ENCODE peak calls at places on chromosomes 12 and 14, in six cellular contexts. One of them, this sample, is unnamed.

GRCh38 chr14:77303417-77304156 is 17.1 kb downstream of the POMT2 start:
- DNase-seq in SJSA1: peak; percentile 77
- DNase-seq in heart left ventricle: no peak
- DNase-seq in hepatocyte: peak; percentile 89
- DNase-seq in fibroblast of lung: peak; percentile 91
- DNase-seq in uterus: no peak
- DNase-seq in this sample: no peak

GRCh38 chr14:41071351-41071750 is 535.3 kb upstream of the LRFN5 start:
- DNase-seq in SJSA1: no peak
- DNase-seq in heart left ventricle: no peak
- DNase-seq in hepatocyte: no peak
- DNase-seq in fibroblast of lung: no peak
- DNase-seq in uterus: no peak
- DNase-seq in this sample: no peak

GRCh38 chr14:103084021-103084919 is at the start of gene LBHD2:
- DNase-seq in SJSA1: no peak
- DNase-seq in heart left ventricle: peak; percentile 5
- DNase-seq in hepatocyte: no peak
- DNase-seq in fibroblast of lung: no peak
- DNase-seq in uterus: no peak
- DNase-seq in this sample: peak; percentile 40

GRCh38 chr12:25972783-25973182 is 14.3 kb downstream of the RASSF8 start:
- DNase-seq in SJSA1: no peak
- DNase-seq in heart left ventricle: no peak
- DNase-seq in hepatocyte: no peak
- DNase-seq in fibroblast of lung: peak; percentile 84
- DNase-seq in uterus: no peak
- DNase-seq in this sample: no peak

GRCh38 chr14:65462411-65462810 is 49.9 kb downstream of the FUT8 start:
- DNase-seq in SJSA1: no peak
- DNase-seq in heart left ventricle: no peak
- DNase-seq in hepatocyte: no peak
- DNase-seq in fibroblast of lung: peak; percentile 11
- DNase-seq in uterus: no peak
- DNase-seq in this sample: no peak

GRCh38 chr14:68139466-68140110 is 320.0 kb downstream of the RAD51B start:
- DNase-seq in SJSA1: no peak
- DNase-seq in heart left ventricle: no peak
- DNase-seq in hepatocyte: no peak
- DNase-seq in fibroblast of lung: no peak
- DNase-seq in uterus: no peak
- DNase-seq in this sample: no peak

GRCh38 chr12:49355913-49356312 is 9.2 kb downstream of the DNAJC22 start:
- DNase-seq in SJSA1: no peak
- DNase-seq in heart left ventricle: no peak
- DNase-seq in hepatocyte: no peak
- DNase-seq in fibroblast of lung: no peak
- DNase-seq in uterus: no peak
- DNase-seq in this sample: no peak

GRCh38 chr12:124493809-124494750 is 73.3 kb downstream of the NCOR2 start:
- DNase-seq in SJSA1: no peak
- DNase-seq in heart left ventricle: no peak
- DNase-seq in hepatocyte: no peak
- DNase-seq in fibroblast of lung: no peak
- DNase-seq in uterus: no peak
- DNase-seq in this sample: no peak

GRCh38 chr12:51323317-51323960 is 535 bp downstream of the BIN2 start:
- DNase-seq in SJSA1: no peak
- DNase-seq in heart left ventricle: no peak
- DNase-seq in hepatocyte: no peak
- DNase-seq in fibroblast of lung: no peak
- DNase-seq in uterus: no peak
- DNase-seq in this sample: no peak

GRCh38 chr14:95200404-95200803 is 43.1 kb upstream of the DICER1 start:
- DNase-seq in SJSA1: no peak
- DNase-seq in heart left ventricle: no peak
- DNase-seq in hepatocyte: no peak
- DNase-seq in fibroblast of lung: no peak
- DNase-seq in uterus: no peak
- DNase-seq in this sample: no peak

GRCh38 chr14:60639677-60640076 is 9.6 kb downstream of the SIX1 start:
- DNase-seq in SJSA1: no peak
- DNase-seq in heart left ventricle: no peak
- DNase-seq in hepatocyte: no peak
- DNase-seq in fibroblast of lung: no peak
- DNase-seq in uterus: no peak
- DNase-seq in this sample: no peak

GRCh38 chr12:7716391-7716790 is 5.2 kb downstream of the DPPA3 start:
- DNase-seq in SJSA1: no peak
- DNase-seq in heart left ventricle: no peak
- DNase-seq in hepatocyte: peak; percentile 19
- DNase-seq in fibroblast of lung: no peak
- DNase-seq in uterus: no peak
- DNase-seq in this sample: no peak

GRCh38 chr12:94560416-94561221 is 89.7 kb downstream of the TMCC3 start:
- DNase-seq in SJSA1: no peak
- DNase-seq in heart left ventricle: no peak
- DNase-seq in hepatocyte: peak; percentile 40
- DNase-seq in fibroblast of lung: peak; percentile 49
- DNase-seq in uterus: no peak
- DNase-seq in this sample: no peak

GRCh38 chr12:128798543-128799341 is 25.0 kb downstream of the SLC15A4 start:
- DNase-seq in SJSA1: no peak
- DNase-seq in heart left ventricle: no peak
- DNase-seq in hepatocyte: no peak
- DNase-seq in fibroblast of lung: no peak
- DNase-seq in uterus: no peak
- DNase-seq in this sample: no peak

GRCh38 chr14:83909507-83909906 is 1620.4 kb upstream of the FLRT2 start:
- DNase-seq in SJSA1: no peak
- DNase-seq in heart left ventricle: no peak
- DNase-seq in hepatocyte: no peak
- DNase-seq in fibroblast of lung: no peak
- DNase-seq in uterus: no peak
- DNase-seq in this sample: no peak

GRCh38 chr14:38279556-38279955 is 23.7 kb upstream of the CLEC14A start:
- DNase-seq in SJSA1: no peak
- DNase-seq in heart left ventricle: no peak
- DNase-seq in hepatocyte: no peak
- DNase-seq in fibroblast of lung: no peak
- DNase-seq in uterus: no peak
- DNase-seq in this sample: no peak

GRCh38 chr12:2751686-2752085 is 43.1 kb upstream of the FKBP4 start:
- DNase-seq in SJSA1: peak; percentile 16
- DNase-seq in heart left ventricle: no peak
- DNase-seq in hepatocyte: no peak
- DNase-seq in fibroblast of lung: no peak
- DNase-seq in uterus: no peak
- DNase-seq in this sample: no peak

GRCh38 chr12:118166946-118167345 is 31.0 kb downstream of the PEBP1 start:
- DNase-seq in SJSA1: no peak
- DNase-seq in heart left ventricle: no peak
- DNase-seq in hepatocyte: no peak
- DNase-seq in fibroblast of lung: no peak
- DNase-seq in uterus: no peak
- DNase-seq in this sample: no peak

GRCh38 chr12:117718559-117718958 is 250.2 kb downstream of the KSR2 start:
- DNase-seq in SJSA1: no peak
- DNase-seq in heart left ventricle: peak; percentile 42
- DNase-seq in hepatocyte: no peak
- DNase-seq in fibroblast of lung: no peak
- DNase-seq in uterus: no peak
- DNase-seq in this sample: no peak

GRCh38 chr12:6229823-6230222 is 29.6 kb downstream of the CD9 start:
- DNase-seq in SJSA1: peak; percentile 71
- DNase-seq in heart left ventricle: peak; percentile 65
- DNase-seq in hepatocyte: peak; percentile 84
- DNase-seq in fibroblast of lung: peak; percentile 97
- DNase-seq in uterus: peak; percentile 80
- DNase-seq in this sample: peak; percentile 91

GRCh38 chr12:15788266-15789214 is 648 bp downstream of the EPS8 start:
- DNase-seq in SJSA1: no peak
- DNase-seq in heart left ventricle: peak; percentile 27
- DNase-seq in hepatocyte: peak; percentile 54
- DNase-seq in fibroblast of lung: peak; percentile 61
- DNase-seq in uterus: peak; percentile 62
- DNase-seq in this sample: peak; percentile 86

GRCh38 chr12:116939734-116940133 is 29.0 kb downstream of the FBXW8 start:
- DNase-seq in SJSA1: no peak
- DNase-seq in heart left ventricle: peak; percentile 46
- DNase-seq in hepatocyte: no peak
- DNase-seq in fibroblast of lung: no peak
- DNase-seq in uterus: no peak
- DNase-seq in this sample: no peak

DNA sequence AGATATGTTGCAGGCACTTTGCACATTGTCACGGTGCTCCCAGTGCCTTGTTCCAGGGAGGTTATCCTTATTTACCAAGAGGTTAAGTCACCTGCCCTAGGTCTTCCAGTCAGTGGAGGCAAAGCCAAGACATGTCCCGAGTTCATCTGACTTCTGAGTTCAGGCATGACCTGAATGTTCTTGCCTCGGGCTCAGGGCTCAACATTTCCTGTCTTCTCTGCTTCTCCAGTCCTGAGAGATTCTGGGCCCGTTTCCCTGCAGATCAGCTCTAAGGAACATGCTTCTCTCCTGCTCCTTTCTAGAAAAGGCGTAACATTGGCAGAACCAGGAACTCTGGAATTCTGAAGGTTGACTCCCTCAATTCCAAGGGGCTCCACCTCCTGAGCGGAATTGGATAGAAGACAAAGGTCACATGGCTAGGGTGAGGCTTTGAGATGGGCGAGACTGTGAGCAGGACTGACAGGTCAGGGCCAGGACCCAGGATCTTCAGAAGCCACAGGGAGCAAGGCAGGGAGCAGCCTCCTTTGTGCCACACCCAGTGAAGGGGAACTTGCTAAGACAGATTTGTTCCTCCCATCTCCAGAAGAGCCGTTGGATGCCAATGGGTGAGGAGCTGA is 19.9 kb downstream of the BDKRB2 start:
- DNase-seq in SJSA1: no peak
- DNase-seq in heart left ventricle: no peak
- DNase-seq in hepatocyte: no peak
- DNase-seq in fibroblast of lung: no peak
- DNase-seq in uterus: no peak
- DNase-seq in this sample: no peak
- H3K4me1 ChIP-seq in SJSA1: peaks cover 61% of the 10 kb centered on the region
- H3K4me1 ChIP-seq in heart left ventricle: no peaks in the 10 kb centered on the region
- H3K4me1 ChIP-seq in hepatocyte: no peaks in the 10 kb centered on the region
- H3K4me1 ChIP-seq in fibroblast of lung: no peaks in the 10 kb centered on the region
- H3K4me1 ChIP-seq in uterus: no peaks in the 10 kb centered on the region
- H3K4me1 ChIP-seq in this sample: no peaks in the 10 kb centered on the region

DNA sequence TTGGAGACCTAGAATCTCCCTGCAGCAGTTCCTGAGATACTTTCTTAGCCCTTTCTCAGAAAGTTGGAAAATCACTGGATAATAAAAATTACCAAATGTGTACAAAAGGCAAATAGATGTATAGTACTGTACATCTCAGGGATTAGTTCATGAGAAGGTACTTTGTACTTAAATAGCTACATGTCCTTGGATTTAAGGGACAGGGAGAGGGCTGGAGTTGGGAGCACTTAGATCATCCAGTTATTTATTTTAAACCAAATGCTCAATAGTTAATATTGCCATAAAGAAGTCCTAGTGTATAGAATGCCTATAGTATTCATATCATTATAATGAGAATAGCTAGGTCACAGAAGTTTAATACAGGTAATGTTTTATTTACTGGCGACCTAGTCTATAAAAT is 13.4 kb downstream of the CDKN3 start:
- DNase-seq in SJSA1: no peak
- DNase-seq in heart left ventricle: no peak
- DNase-seq in hepatocyte: no peak
- DNase-seq in fibroblast of lung: no peak
- DNase-seq in uterus: no peak
- DNase-seq in this sample: no peak
- H3K36me3 ChIP-seq in SJSA1: peaks cover 79% of the 10 kb centered on the region
- H3K36me3 ChIP-seq in heart left ventricle: no peaks in the 10 kb centered on the region
- H3K36me3 ChIP-seq in hepatocyte: no peaks in the 10 kb centered on the region
- H3K36me3 ChIP-seq in fibroblast of lung: peaks cover under 1% of the 10 kb centered on the region
- H3K36me3 ChIP-seq in uterus: no peaks in the 10 kb centered on the region
- H3K36me3 ChIP-seq in this sample: no peaks in the 10 kb centered on the region

GRCh38 chr14:105951399-105951798 is 425.0 kb downstream of the TMEM121 start:
- DNase-seq in SJSA1: no peak
- DNase-seq in heart left ventricle: no peak
- DNase-seq in hepatocyte: no peak
- DNase-seq in fibroblast of lung: no peak
- DNase-seq in uterus: no peak
- DNase-seq in this sample: no peak
- H3K9me3 ChIP-seq in SJSA1: no peaks in the 10 kb centered on the region
- H3K9me3 ChIP-seq in heart left ventricle: no peaks in the 10 kb centered on the region
- H3K9me3 ChIP-seq in hepatocyte: no peaks in the 10 kb centered on the region
- H3K9me3 ChIP-seq in fibroblast of lung: no peaks in the 10 kb centered on the region
- H3K9me3 ChIP-seq in uterus: no peaks in the 10 kb centered on the region
- H3K9me3 ChIP-seq in this sample: no peaks in the 10 kb centered on the region

GRCh38 chr14:71143391-71144290 is 236.4 kb downstream of the PCNX1 start:
- DNase-seq in SJSA1: peak; percentile 80
- DNase-seq in heart left ventricle: no peak
- DNase-seq in hepatocyte: peak; percentile 74
- DNase-seq in fibroblast of lung: peak; percentile 34
- DNase-seq in uterus: no peak
- DNase-seq in this sample: no peak
- H3K4me1 ChIP-seq in SJSA1: peaks cover 41% of the 10 kb centered on the region
- H3K4me1 ChIP-seq in heart left ventricle: no peaks in the 10 kb centered on the region
- H3K4me1 ChIP-seq in hepatocyte: peaks cover 23% of the 10 kb centered on the region
- H3K4me1 ChIP-seq in fibroblast of lung: peaks cover 4% of the 10 kb centered on the region
- H3K4me1 ChIP-seq in uterus: no peaks in the 10 kb centered on the region
- H3K4me1 ChIP-seq in this sample: no peaks in the 10 kb centered on the region